ENCODE peak calls at places on chromosomes 3 and 15, in four cellular contexts. M, L, O and Q are unnamed samples.

GRCh38 chr15:87877114-87877810 is 379.3 kb downstream of the NTRK3 start:
- DNase-seq in M (peak; percentile 58), L (no peak), O (no peak), Q (peak; percentile 93)

GRCh38 chr15:74028646-74029045 is 34.1 kb downstream of the PML start:
- DNase-seq in M (no peak), L (no peak), O (no peak), Q (no peak)

GRCh38 chr3:172848910-172849309 is 98.4 kb downstream of the ECT2 start:
- DNase-seq in M (no peak), L (no peak), O (no peak), Q (peak; percentile 10)

GRCh38 chr3:147008886-147009285 is 397.5 kb downstream of the ZIC4 start:
- DNase-seq in M (no peak), L (no peak), O (no peak), Q (no peak)

GRCh38 chr15:51119120-51119519 is 24.4 kb upstream of the TNFAIP8L3 start:
- DNase-seq in M (no peak), L (no peak), O (no peak), Q (no peak)

GRCh38 chr3:107981471-107982111 is 109.2 kb downstream of the CD47 start:
- DNase-seq in M (no peak), L (no peak), O (no peak), Q (no peak)

GRCh38 chr3:15171096-15171495 is 35.0 kb upstream of the CAPN7 start:
- DNase-seq in M (no peak), L (peak; percentile 98), O (no peak), Q (no peak)

GRCh38 chr3:72549819-72550581 is 298.2 kb downstream of the SHQ1 start:
- DNase-seq in M (peak; percentile 37), L (no peak), O (no peak), Q (no peak)

GRCh38 chr3:115790759-115791158 is 167.4 kb downstream of the GAP43 start:
- DNase-seq in M (peak; percentile 42), L (peak; percentile 84), O (peak; percentile 7), Q (peak; percentile 99)

GRCh38 chr15:96058103-96058851 is 272.2 kb upstream of the NR2F2 start:
- DNase-seq in M (no peak), L (no peak), O (no peak), Q (no peak)

GRCh38 chr15:29765234-29765841 is 56.9 kb downstream of the TJP1 start:
- DNase-seq in M (no peak), L (no peak), O (no peak), Q (no peak)

GRCh38 chr15:75067123-75067854 is 43.9 kb downstream of the PPCDC start:
- DNase-seq in M (no peak), L (no peak), O (no peak), Q (peak; percentile 73)

GRCh38 chr3:48399387-48400172 is 27.6 kb downstream of the FBXW12 start:
- DNase-seq in M (peak; percentile 45), L (no peak), O (no peak), Q (no peak)

GRCh38 chr15:47846128-47846868 is 129.0 kb downstream of the SEMA6D start:
- DNase-seq in M (no peak), L (no peak), O (no peak), Q (no peak)

GRCh38 chr3:51221959-51222358 is 163.1 kb upstream of the MANF start:
- DNase-seq in M (no peak), L (no peak), O (no peak), Q (no peak)

GRCh38 chr3:46573701-46574100 is 7.6 kb upstream of the LRRC2 start:
- DNase-seq in M (no peak), L (no peak), O (no peak), Q (no peak)

GRCh38 chr3:136883967-136884720 is 22.1 kb downstream of the NCK1 start:
- DNase-seq in M (no peak), L (no peak), O (no peak), Q (no peak)

GRCh38 chr3:17964113-17964512 is 221.7 kb upstream of the TBC1D5 start:
- DNase-seq in M (no peak), L (no peak), O (no peak), Q (no peak)

GRCh38 chr15:56366211-56366610 is 985 bp downstream of the TEX9 start:
- DNase-seq in M (peak; percentile 3), L (no peak), O (no peak), Q (no peak)

GRCh38 chr15:77753238-77753873 is 120.6 kb upstream of the LINGO1 start:
- DNase-seq in M (no peak), L (peak; percentile 4), O (no peak), Q (peak; percentile 5)

GRCh38 chr3:111368061-111368460 is 173.9 kb upstream of the CD96 start:
- DNase-seq in M (no peak), L (no peak), O (no peak), Q (no peak)

GRCh38 chr15:87267798-87268197 is 988.7 kb downstream of the NTRK3 start:
- DNase-seq in M (no peak), L (no peak), O (no peak), Q (peak; percentile 36)

GRCh38 chr3:62238431-62238830 is 134.9 kb downstream of the FEZF2 start:
- DNase-seq in M (no peak), L (no peak), O (no peak), Q (no peak)

GRCh38 chr15:74336061-74337005 is 31.1 kb downstream of the CYP11A1 start:
- DNase-seq in M (no peak), L (no peak), O (no peak), Q (peak; percentile 37)

GRCh38 chr15:58229297-58229768 is 91.2 kb downstream of the AQP9 start:
- DNase-seq in M (no peak), L (peak; percentile 47), O (no peak), Q (peak; percentile 21)

GRCh38 chr15:41558400-41559238 is at the start of gene TYRO3:
- DNase-seq in M (peak; percentile 93), L (no peak), O (no peak), Q (no peak)

GRCh38 chr15:69031013-69032001 is 16.8 kb downstream of the NOX5 start:
- DNase-seq in M (peak; percentile 83), L (no peak), O (peak; percentile 53), Q (no peak)

GRCh38 chr3:59270921-59271320 is 221.1 kb upstream of the CFAP20DC start:
- DNase-seq in M (no peak), L (no peak), O (no peak), Q (no peak)

GRCh38 chr3:148643389-148643840 is 54.3 kb upstream of the AGTR1 start:
- DNase-seq in M (no peak), L (no peak), O (no peak), Q (peak; percentile 90)

GRCh38 chr3:8660781-8661180 is 16.2 kb upstream of the SSUH2 start:
- DNase-seq in M (no peak), L (no peak), O (no peak), Q (peak; percentile 18)

GRCh38 chr3:8660271-8660731 is 15.7 kb upstream of the SSUH2 start:
- DNase-seq in M (no peak), L (no peak), O (no peak), Q (peak; percentile 66)

GRCh38 chr3:8662594-8662993 is 18.0 kb upstream of the SSUH2 start:
- DNase-seq in M (peak; percentile 66), L (no peak), O (no peak), Q (no peak)

GRCh38 chr3:8665407-8665896 is 20.9 kb upstream of the SSUH2 start:
- DNase-seq in M (no peak), L (peak; percentile 56), O (no peak), Q (no peak)

DNA sequence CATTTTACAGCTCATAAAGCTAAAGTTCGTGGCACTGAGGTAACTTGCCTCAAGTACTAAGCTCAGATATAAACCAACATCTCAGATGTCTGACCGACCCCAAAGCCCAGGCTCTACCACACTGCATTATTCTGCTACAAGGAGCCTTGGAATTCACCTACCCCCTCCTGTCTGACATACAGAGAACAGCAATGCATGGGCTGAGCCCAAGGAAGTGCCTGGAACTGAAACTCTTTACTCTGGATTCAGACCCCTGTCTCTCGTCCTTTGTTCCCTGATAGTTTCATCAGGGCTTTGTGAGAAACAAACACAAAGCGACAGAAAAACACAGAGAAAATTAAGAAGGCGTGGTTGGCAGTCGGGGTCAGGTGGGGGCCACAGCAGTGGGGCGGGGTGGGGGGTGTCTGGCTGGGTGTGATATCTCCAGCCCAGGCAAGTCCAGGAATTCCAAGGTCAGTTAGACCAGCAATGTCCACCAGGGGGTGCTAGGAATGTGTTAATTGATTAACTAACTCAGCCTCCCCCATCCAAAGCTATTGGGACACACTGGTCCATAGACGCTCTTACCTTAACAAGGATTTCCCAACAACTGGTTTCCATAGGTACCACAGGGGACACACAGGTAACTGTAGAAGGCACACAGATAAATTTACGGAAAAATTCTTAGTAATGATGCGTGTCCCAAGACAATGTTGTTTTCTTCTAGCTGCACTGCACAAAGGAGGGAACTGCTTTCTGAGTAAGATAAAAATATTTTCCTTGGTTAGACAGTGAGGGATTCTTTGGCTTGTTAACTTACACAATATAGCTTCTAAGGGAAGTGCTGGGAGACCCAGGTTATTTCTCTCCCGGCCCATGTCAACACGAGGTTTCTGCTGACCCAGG is 18.8 kb upstream of the SSUH2 start:
- DNase-seq in M (peak; percentile 65), L (peak; percentile 95), O (peak; percentile 74), Q (peak; percentile 61)
- TF ChIP-seq CTCF in M (peak; percentile 69), L (peak; percentile 82), O (peak; percentile 66), Q (peak; percentile 58)

GRCh38 chr3:155364492-155364891 is 71.0 kb upstream of the STRIT1 start:
- DNase-seq in M (no peak), L (no peak), O (no peak), Q (no peak)
- TF ChIP-seq USF2 in M (no peak), L (no peak), O (no peak), Q (no peak)

GRCh38 chr15:79060175-79060574 is 30.4 kb downstream of the RASGRF1 start:
- DNase-seq in M (no peak), L (no peak), O (peak; percentile 17), Q (no peak)

GRCh38 chr15:79054350-79054749 is 36.2 kb downstream of the RASGRF1 start:
- DNase-seq in M (no peak), L (no peak), O (no peak), Q (no peak)

GRCh38 chr15:79057050-79057449 is 33.5 kb downstream of the RASGRF1 start:
- DNase-seq in M (no peak), L (no peak), O (no peak), Q (no peak)

GRCh38 chr15:79059081-79059572 is 31.5 kb downstream of the RASGRF1 start:
- DNase-seq in M (no peak), L (no peak), O (no peak), Q (no peak)

GRCh38 chr15:79058260-79058850 is 32.2 kb downstream of the RASGRF1 start:
- DNase-seq in M (no peak), L (no peak), O (no peak), Q (no peak)
- TF ChIP-seq RFX5 in M (no peak), L (no peak), O (no peak), Q (no peak)

GRCh38 chr15:45391746-45392711 is 13.7 kb upstream of the GATM start:
- DNase-seq in M (no peak), L (no peak), O (no peak), Q (no peak)

GRCh38 chr15:45393851-45394250 is 15.5 kb upstream of the GATM start:
- DNase-seq in M (no peak), L (peak; percentile 59), O (no peak), Q (no peak)

GRCh38 chr15:45395956-45396355 is 17.6 kb upstream of the GATM start:
- DNase-seq in M (no peak), L (no peak), O (no peak), Q (no peak)

GRCh38 chr15:45397116-45397665 is 18.8 kb upstream of the GATM start:
- DNase-seq in M (no peak), L (no peak), O (no peak), Q (no peak)

GRCh38 chr15:45394681-45395080 is 16.3 kb upstream of the GATM start:
- DNase-seq in M (no peak), L (no peak), O (no peak), Q (no peak)
- TF ChIP-seq CTCF in M (no peak), L (no peak), O (no peak), Q (no peak)